ENCODE peak calls at places on chromosomes 3 and 15, in ten cellular contexts. E is left lung, G is IMR-90, O is K562, B is prostate gland, K is Caco-2, D is spleen, J is heart left ventricle, A is gastrocnemius medialis, N is adrenal gland. H is an unnamed sample. For H3K4me1, H3K36me3 and H3K27me3, the result is how much of the 10 kb centered on the place peaks cover.

GRCh38 chr15:31435891-31436628 is 109.4 kb downstream of the KLF13 start:
- DNase-seq in J (peak), G (no peak), O (peak), E (no peak), N (no peak), A (peak), K (no peak), D (peak), B (no peak), H (no peak)

GRCh38 chr15:36831125-36831914 is 251.9 kb downstream of the CDIN1 start:
- DNase-seq in N (no peak), O (no peak), E (no peak), B (no peak), G (peak), K (no peak), A (no peak), D (no peak), J (no peak), H (no peak)

GRCh38 chr15:43237842-43238470 is 17.1 kb upstream of the EPB42 start:
- DNase-seq in A (peak), G (no peak), N (no peak), J (no peak), E (no peak), D (no peak), K (no peak), O (no peak), B (no peak), H (no peak)

GRCh38 chr15:99992611-99993231 is 259.5 kb upstream of the LYSMD4 start:
- DNase-seq in N (no peak), E (peak), J (no peak), O (no peak), G (no peak), D (peak), B (no peak), K (no peak), A (peak), H (no peak)

GRCh38 chr3:184347321-184348056 is 10.1 kb downstream of the FAM131A start:
- DNase-seq in D (no peak), N (no peak), O (peak), B (no peak), J (no peak), G (no peak), E (no peak), A (no peak), K (no peak), H (no peak)

GRCh38 chr15:70494861-70495571 is 268.3 kb downstream of the UACA start:
- DNase-seq in G (peak), K (peak), N (no peak), E (no peak), J (no peak), B (no peak), D (peak), O (no peak), A (no peak), H (peak)

GRCh38 chr15:57460208-57460816 is 84.0 kb downstream of the CGNL1 start:
- DNase-seq in K (no peak), O (no peak), G (no peak), A (no peak), J (no peak), N (no peak), E (no peak), B (no peak), D (no peak), H (no peak)

GRCh38 chr3:157540656-157541055 is 37.4 kb upstream of the VEPH1 start:
- DNase-seq in D (no peak), G (no peak), J (no peak), B (no peak), N (no peak), K (no peak), A (no peak), E (no peak), O (no peak), H (no peak)

GRCh38 chr15:33494306-33494705 is 183.5 kb downstream of the RYR3 start:
- DNase-seq in D (no peak), J (no peak), E (no peak), B (no peak), O (no peak), G (no peak), N (no peak), A (no peak), K (no peak), H (no peak)

GRCh38 chr3:29694783-29695182 is 413.9 kb downstream of the RBMS3 start:
- DNase-seq in J (no peak), O (no peak), D (no peak), E (no peak), G (peak), K (peak), B (no peak), N (no peak), A (no peak), H (peak)

GRCh38 chr3:160707187-160707789 is 30.3 kb downstream of the ARL14 start:
- DNase-seq in J (no peak), G (peak), B (peak), O (no peak), A (no peak), N (peak), D (no peak), K (peak), E (no peak), H (peak)

GRCh38 chr3:68088216-68088615 is 433.8 kb upstream of the SUCLG2 start:
- DNase-seq in D (no peak), J (no peak), B (no peak), E (no peak), G (no peak), K (no peak), A (no peak), N (no peak), O (no peak), H (no peak)

GRCh38 chr3:165259518-165260193 is 63.5 kb upstream of the SLITRK3 start:
- DNase-seq in E (no peak), A (no peak), O (no peak), B (no peak), J (no peak), G (no peak), D (no peak), N (peak), K (no peak), H (no peak)

GRCh38 chr3:15983693-15984092 is 185.9 kb upstream of the ANKRD28 start:
- DNase-seq in K (no peak), A (no peak), J (no peak), E (no peak), N (no peak), B (no peak), G (no peak), O (no peak), D (no peak), H (no peak)

GRCh38 chr3:18441521-18441920 is 16.4 kb upstream of the SATB1 start:
- DNase-seq in N (no peak), K (no peak), B (no peak), D (no peak), J (no peak), A (no peak), O (no peak), E (no peak), G (no peak), H (no peak)

GRCh38 chr3:53211704-53212702 is 43.8 kb downstream of the TKT start:
- DNase-seq in J (no peak), N (no peak), O (no peak), E (no peak), G (no peak), K (no peak), B (no peak), A (no peak), D (no peak), H (no peak)

GRCh38 chr15:70508561-70509281 is 254.6 kb downstream of the UACA start:
- DNase-seq in N (no peak), D (peak), E (peak), A (peak), O (no peak), J (no peak), K (peak), B (no peak), G (peak), H (no peak)

GRCh38 chr15:52392008-52392687 is 96.5 kb upstream of the MYO5C start:
- DNase-seq in N (no peak), E (no peak), O (no peak), A (no peak), D (no peak), G (peak), K (no peak), B (no peak), J (no peak), H (peak)

GRCh38 chr3:8110966-8111798 is 390.4 kb upstream of the LMCD1 start:
- DNase-seq in E (peak), G (peak), N (peak), J (peak), A (no peak), K (peak), B (peak), O (peak), D (no peak), H (peak)

GRCh38 chr3:42764115-42764514 is 8.9 kb downstream of the CCDC13 start:
- DNase-seq in O (no peak), J (no peak), G (no peak), A (no peak), K (no peak), N (no peak), B (no peak), D (no peak), E (peak), H (no peak)

GRCh38 chr3:158631986-158632385 is 12.3 kb upstream of the GFM1 start:
- DNase-seq in A (no peak), D (no peak), E (no peak), J (no peak), K (no peak), B (no peak), G (no peak), N (no peak), O (no peak), H (peak)
- H3K4me1 ChIP-seq in A (under half), D (under half), E (under half), J (under half), K (under half), B (under half), G (under half), N (under half), O (under half), H (under half)

DNA sequence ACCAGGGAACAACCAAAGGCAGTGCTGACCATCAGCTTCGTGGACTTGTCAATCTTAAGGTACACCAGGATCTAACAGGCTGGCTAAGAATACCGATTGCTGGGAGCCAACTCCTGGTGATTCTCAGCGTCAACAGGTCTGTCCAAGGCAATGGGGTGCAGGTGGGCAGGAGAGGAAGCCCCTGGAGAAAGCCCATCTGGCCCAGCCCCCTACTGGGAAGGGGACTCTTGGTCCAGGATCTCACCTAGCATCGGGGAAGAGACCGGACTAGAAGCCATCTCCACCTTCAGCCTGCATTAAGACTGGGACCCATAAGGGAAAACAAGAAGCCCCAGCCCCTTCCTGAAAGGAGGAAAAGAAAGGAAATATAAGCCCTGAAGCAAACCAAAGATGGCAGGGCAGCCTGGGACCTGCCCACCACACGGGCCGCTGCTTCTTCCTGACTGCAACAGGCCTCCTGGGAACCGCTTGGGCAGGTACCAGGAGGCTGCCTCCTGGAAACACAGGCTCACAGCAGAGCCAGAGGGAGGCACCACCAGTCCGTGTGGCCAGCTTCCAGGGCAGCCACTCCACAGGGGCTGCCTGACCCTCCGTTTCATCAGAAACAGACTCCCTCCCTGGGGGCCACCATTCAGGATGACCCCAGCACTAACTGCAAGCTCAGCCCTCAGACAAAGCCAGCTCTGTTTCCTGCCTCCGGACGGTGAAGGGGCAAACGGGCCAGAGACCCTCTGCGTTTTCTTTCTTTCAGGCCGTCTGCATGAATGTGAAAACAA is 100.3 kb downstream of the LRIG1 start:
- DNase-seq in B (no peak), N (no peak), A (no peak), E (no peak), G (no peak), O (no peak), D (no peak), K (no peak), J (peak), H (no peak)
- H3K36me3 ChIP-seq in B (under half), N (under half), A (under half), E (half or more), G (half or more), O (under half), D (half or more), K (under half), J (half or more), H (under half)

DNA sequence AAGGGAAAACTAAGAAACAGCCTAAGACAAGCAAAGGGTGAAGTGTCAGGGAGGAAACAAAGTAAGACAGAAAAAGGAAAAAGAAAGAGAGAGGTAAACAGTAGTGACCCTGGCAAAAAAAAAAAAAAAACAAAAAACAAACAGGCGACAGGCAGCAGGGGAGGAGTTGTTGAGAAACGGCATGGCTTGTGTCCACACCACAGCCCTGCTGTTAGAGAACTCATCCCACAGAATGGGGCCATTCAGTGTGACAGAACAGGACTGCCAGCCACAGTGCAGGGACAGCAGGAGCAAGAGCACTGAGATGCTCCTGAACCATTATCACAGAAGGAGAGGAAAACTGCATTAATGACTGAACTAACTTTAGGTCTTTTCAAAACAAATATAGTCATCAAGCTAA is 29.7 kb downstream of the MECOM start:
- DNase-seq in J (no peak), N (no peak), A (no peak), O (no peak), B (no peak), E (no peak), G (no peak), K (no peak), D (no peak), H (no peak)
- H3K27me3 ChIP-seq in J (under half), N (under half), A (under half), O (under half), B (under half), E (under half), G (under half), K (under half), D (under half), H (under half)

GRCh38 chr3:189794518-189794917 is 163.3 kb downstream of the TP63 start:
- DNase-seq in J (no peak), N (no peak), G (no peak), O (no peak), A (no peak), D (no peak), B (no peak), K (no peak), E (no peak), H (no peak)
- H3K4me1 ChIP-seq in J (under half), N (under half), G (under half), O (under half), A (under half), D (under half), B (under half), K (under half), E (under half), H (under half)

GRCh38 chr3:14448063-14448462 is 45.7 kb downstream of the SLC6A6 start:
- DNase-seq in G (no peak), B (no peak), K (no peak), A (no peak), N (no peak), J (no peak), D (no peak), E (no peak), O (no peak), H (no peak)
- H3K36me3 ChIP-seq in G (half or more), B (under half), K (under half), A (under half), N (half or more), J (half or more), D (half or more), E (half or more), O (half or more), H (under half)

GRCh38 chr3:186322761-186323160 is 39.3 kb downstream of the DGKG start:
- DNase-seq in G (no peak), A (no peak), J (peak), O (no peak), D (no peak), N (no peak), E (no peak), B (no peak), K (no peak), H (no peak)

GRCh38 chr3:186318135-186318534 is 43.9 kb downstream of the DGKG start:
- DNase-seq in D (no peak), O (no peak), N (no peak), K (no peak), A (no peak), E (no peak), G (peak), J (no peak), B (no peak), H (no peak)

GRCh38 chr3:186319988-186320387 is 42.0 kb downstream of the DGKG start:
- DNase-seq in O (no peak), E (no peak), J (no peak), N (no peak), B (no peak), G (no peak), K (no peak), D (no peak), A (no peak), H (no peak)

GRCh38 chr3:186320862-186321568 is 41.0 kb downstream of the DGKG start:
- DNase-seq in G (peak), N (no peak), D (no peak), B (no peak), E (no peak), O (no peak), A (no peak), K (no peak), J (no peak), H (no peak)

DNA sequence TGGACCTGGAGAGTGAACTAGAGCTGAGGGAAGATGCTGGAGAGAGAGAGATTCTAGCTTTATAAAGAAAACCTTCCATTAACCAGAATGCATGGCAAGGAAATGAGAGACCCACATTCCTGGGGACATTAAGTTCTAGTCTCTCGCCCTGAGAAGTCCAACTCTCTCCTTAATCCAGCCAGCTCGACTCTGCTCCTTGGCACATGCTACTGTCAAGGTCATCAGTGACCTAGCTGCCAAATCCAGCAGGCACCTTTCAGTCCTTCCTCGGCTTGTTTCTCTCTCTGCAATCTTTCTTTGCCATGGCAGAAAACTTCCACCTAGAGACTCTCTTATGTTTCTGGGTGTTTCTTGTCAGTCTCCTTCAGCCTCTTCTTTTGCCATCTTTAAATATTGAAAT is 40.3 kb downstream of the DGKG start:
- DNase-seq in B (no peak), N (no peak), K (no peak), E (no peak), A (no peak), O (no peak), D (no peak), J (no peak), G (no peak), H (no peak)
- H3K27me3 ChIP-seq in B (under half), N (under half), K (under half), E (under half), A (under half), O (under half), D (under half), J (under half), G (under half), H (under half)

GRCh38 chr15:60538129-60538528 is 59.2 kb upstream of the ICE2 start:
- DNase-seq in K (no peak), G (no peak), A (no peak), J (no peak), E (no peak), B (no peak), O (no peak), D (no peak), N (no peak), H (no peak)

GRCh38 chr15:60536314-60536713 is 57.4 kb upstream of the ICE2 start:
- DNase-seq in E (no peak), G (no peak), B (no peak), J (no peak), D (no peak), A (no peak), K (no peak), O (no peak), N (no peak), H (no peak)

GRCh38 chr15:60536951-60537350 is 58.0 kb upstream of the ICE2 start:
- DNase-seq in B (no peak), G (no peak), K (no peak), E (no peak), D (no peak), J (no peak), O (no peak), A (no peak), N (peak), H (peak)

GRCh38 chr15:60539881-60540613 is 61.1 kb upstream of the ICE2 start:
- DNase-seq in G (no peak), K (no peak), B (no peak), D (no peak), A (no peak), E (no peak), O (no peak), N (no peak), J (no peak), H (no peak)

DNA sequence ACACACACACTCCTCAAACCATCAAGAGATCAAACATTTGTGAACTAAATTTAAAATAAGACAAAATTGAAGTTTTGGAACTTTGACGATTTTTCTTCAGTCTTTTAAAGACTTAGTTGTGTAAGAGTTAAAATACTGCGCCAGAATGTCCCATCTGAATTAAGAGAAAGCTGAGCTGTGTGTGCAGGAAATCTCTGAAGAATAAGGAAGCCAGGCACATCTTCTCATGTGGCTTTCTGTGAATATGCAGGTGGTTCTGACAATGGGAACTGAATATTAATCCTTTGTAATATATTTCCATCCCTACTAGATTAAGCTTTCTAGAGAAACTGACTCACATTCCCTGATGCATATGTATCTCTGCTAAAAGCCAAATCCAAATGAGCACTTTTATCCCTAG is 60.1 kb upstream of the ICE2 start:
- DNase-seq in N (no peak), J (no peak), B (no peak), O (no peak), A (no peak), K (no peak), G (no peak), D (no peak), E (no peak), H (no peak)
- H3K4me1 ChIP-seq in N (half or more), J (under half), B (under half), O (under half), A (half or more), K (under half), G (under half), D (under half), E (under half), H (half or more)

DNA sequence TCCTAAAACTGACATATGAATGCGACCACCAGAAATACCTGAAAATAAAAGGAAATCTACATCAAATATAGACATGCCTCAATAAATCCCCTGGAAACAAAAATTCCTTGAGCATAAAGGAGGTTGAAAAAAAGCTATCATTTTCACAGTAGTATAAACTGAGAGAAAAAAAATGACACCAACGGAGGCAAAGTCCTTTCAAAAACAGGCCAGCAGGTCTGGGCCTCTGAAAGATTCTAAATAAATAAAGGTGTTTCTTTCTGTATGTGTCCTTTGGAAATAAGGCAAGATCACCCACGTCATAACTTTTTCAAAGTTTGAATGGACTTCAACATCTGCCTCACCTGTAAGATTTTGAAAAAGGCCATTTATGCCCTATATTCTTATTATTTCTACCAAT is 5.0 kb downstream of the CLPX start:
- DNase-seq in D (no peak), N (no peak), A (no peak), E (no peak), B (no peak), J (no peak), G (no peak), O (no peak), K (no peak), H (no peak)
- H3K36me3 ChIP-seq in D (half or more), N (half or more), A (under half), E (under half), B (under half), J (half or more), G (under half), O (half or more), K (under half), H (half or more)